ENCODE peak calls at places on chromosomes 12 and 14, in five cellular contexts. K is GM20000, R is cardiac muscle cell, H is progenitor cell of endocrine pancreas, B is choroid plexus epithelial cell. D is an unnamed sample.

GRCh38 chr14:61640834-61641170 is 54.5 kb upstream of the HIF1A start:
- DNase-seq in R (no peak), B (no peak), K (no peak), H (no peak), D (no peak)

GRCh38 chr14:55782166-55782565 is 202.2 kb downstream of the KTN1 start:
- DNase-seq in K (no peak), B (peak), R (peak), H (no peak), D (no peak)

GRCh38 chr14:80164991-80165390 is 46.3 kb downstream of the DIO2 start:
- DNase-seq in H (no peak), B (peak), R (no peak), K (no peak), D (no peak)

GRCh38 chr12:51922146-51922545 is 14.8 kb downstream of the ACVRL1 start:
- DNase-seq in B (no peak), H (no peak), K (no peak), R (no peak), D (no peak)

GRCh38 chr12:130192667-130193345 is 30.5 kb downstream of the FZD10 start:
- DNase-seq in K (no peak), H (no peak), R (no peak), B (no peak), D (no peak)

GRCh38 chr14:68655961-68656360 is 136.9 kb downstream of the ZFP36L1 start:
- DNase-seq in H (no peak), K (no peak), B (no peak), R (no peak), D (no peak)

GRCh38 chr14:80956922-80957321 is 1.5 kb downstream of the TSHR start:
- DNase-seq in R (no peak), B (peak), K (no peak), H (no peak), D (no peak)

GRCh38 chr14:45990252-45990651 is 661.3 kb downstream of the RPL10L start:
- DNase-seq in K (no peak), B (peak), H (no peak), R (no peak), D (no peak)

GRCh38 chr12:57019983-57020719 is 3.8 kb upstream of the TAC3 start:
- DNase-seq in R (no peak), B (no peak), K (no peak), H (no peak), D (no peak)

GRCh38 chr14:71355324-71356201 is 448.3 kb downstream of the PCNX1 start:
- DNase-seq in B (peak), H (no peak), K (peak), R (peak), D (no peak)

GRCh38 chr12:2561367-2561766 is 233.4 kb upstream of the FKBP4 start:
- DNase-seq in K (no peak), B (no peak), R (peak), H (no peak), D (no peak)

GRCh38 chr12:2553388-2554126 is 241.2 kb upstream of the FKBP4 start:
- DNase-seq in R (peak), H (no peak), B (no peak), K (no peak), D (no peak)

GRCh38 chr12:2559931-2560715 is 234.6 kb upstream of the FKBP4 start:
- DNase-seq in H (no peak), K (no peak), R (no peak), B (no peak), D (no peak)

GRCh38 chr12:2555487-2556082 is 239.2 kb upstream of the FKBP4 start:
- DNase-seq in K (no peak), H (no peak), B (no peak), R (no peak), D (no peak)

GRCh38 chr12:2557589-2557988 is 237.2 kb upstream of the FKBP4 start:
- DNase-seq in B (no peak), R (no peak), K (no peak), H (no peak), D (no peak)
- TF ChIP-seq CTCF in B (no peak), R (no peak), K (no peak), H (no peak), D (no peak)

GRCh38 chr14:41229824-41230223 is 376.9 kb upstream of the LRFN5 start:
- DNase-seq in B (no peak), K (no peak), H (no peak), R (no peak), D (no peak)
- TF ChIP-seq CTCF in B (no peak), K (no peak), H (no peak), R (no peak), D (no peak)

DNA sequence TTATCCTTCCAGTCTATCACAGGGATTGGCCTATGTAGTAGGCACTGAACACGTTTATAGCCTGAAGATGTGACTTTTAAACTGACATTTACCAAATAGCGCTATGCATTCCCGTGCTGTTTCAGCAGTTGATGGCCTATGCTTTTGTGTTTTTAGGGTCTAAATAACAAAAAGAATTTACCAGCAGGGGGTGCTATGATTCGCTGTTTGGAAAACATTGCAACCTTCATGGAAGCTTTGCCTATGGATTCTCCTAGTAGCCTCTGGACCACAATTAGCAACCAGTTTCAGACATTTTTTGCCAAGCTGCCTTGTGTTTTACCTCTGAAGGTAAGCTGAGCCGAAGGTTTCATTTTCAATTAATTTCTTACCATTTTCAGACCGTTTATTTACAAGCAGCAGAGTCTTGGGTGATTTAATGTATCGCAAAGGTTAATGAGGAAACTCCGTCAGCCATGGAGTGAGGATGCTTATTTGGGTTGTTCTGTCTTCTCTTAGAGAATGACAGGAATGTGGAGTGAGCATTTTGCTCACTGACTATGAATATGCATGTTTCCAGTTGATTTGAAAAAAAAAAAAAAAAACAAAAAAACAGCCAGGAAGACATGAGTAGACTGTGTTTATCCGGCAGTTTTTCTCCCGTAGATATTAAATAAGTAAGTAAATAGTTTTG is 133.1 kb downstream of the PRIMA1 start:
- DNase-seq in H (peak), R (peak), K (peak), B (peak), D (no peak)
- TF ChIP-seq CTCF in H (peak), R (peak), K (peak), B (peak), D (peak)

GRCh38 chr12:14618990-14619389 is 51.3 kb upstream of the PLBD1 start:
- DNase-seq in H (no peak), B (peak), K (no peak), R (peak), D (no peak)
- TF ChIP-seq CTCF in H (peak), B (peak), K (no peak), R (peak), D (no peak)

GRCh38 chr12:107917912-107918800 is 143.7 kb downstream of the ASCL4 start:
- DNase-seq in B (peak), K (peak), H (no peak), R (peak), D (no peak)
- TF ChIP-seq CTCF in B (peak), K (peak), H (peak), R (peak), D (peak)

GRCh38 chr12:124831590-124831989 is 32.1 kb downstream of the SCARB1 start:
- DNase-seq in B (no peak), R (no peak), K (no peak), H (no peak), D (no peak)

GRCh38 chr12:124835652-124836410 is 27.8 kb downstream of the SCARB1 start:
- DNase-seq in R (no peak), H (no peak), K (no peak), B (no peak), D (no peak)

GRCh38 chr12:124834822-124835221 is 28.8 kb downstream of the SCARB1 start:
- DNase-seq in H (no peak), K (no peak), R (no peak), B (no peak), D (no peak)

GRCh38 chr12:124832856-124833255 is 30.8 kb downstream of the SCARB1 start:
- DNase-seq in R (no peak), K (no peak), B (no peak), H (no peak), D (no peak)

DNA sequence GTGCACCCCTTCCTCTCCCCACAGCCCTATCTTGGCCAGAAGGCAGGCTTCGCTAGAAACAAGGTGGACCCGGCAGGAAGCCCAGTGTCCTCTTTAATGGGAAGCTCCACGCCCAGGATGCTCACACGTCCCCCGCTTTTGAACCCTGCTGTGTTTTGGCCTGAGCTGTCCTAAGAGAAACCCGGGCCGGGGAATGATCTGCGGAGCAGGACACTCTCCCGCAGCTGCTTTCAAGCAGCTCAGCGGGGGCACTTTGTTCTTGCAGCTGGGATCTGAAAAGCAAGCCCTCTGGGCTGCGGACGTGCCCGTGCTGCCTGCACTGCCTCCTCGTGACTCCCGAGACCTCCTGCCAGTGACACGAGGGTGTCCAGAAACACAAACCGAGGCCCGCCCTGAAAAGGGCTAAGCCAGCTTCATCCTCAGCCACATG is 30.0 kb downstream of the SCARB1 start:
- DNase-seq in B (peak), K (no peak), R (peak), H (no peak), D (peak)
- TF ChIP-seq CTCF in B (no peak), K (no peak), R (no peak), H (no peak), D (no peak)

GRCh38 chr14:99538275-99538674 is 57.1 kb downstream of the CCNK start:
- DNase-seq in K (no peak), R (peak), H (no peak), B (no peak), D (no peak)
- TF ChIP-seq CTCF in K (no peak), R (peak), H (peak), B (peak), D (peak)

GRCh38 chr14:103136076-103136340 is 12.7 kb downstream of the TNFAIP2 start:
- DNase-seq in R (no peak), H (no peak), B (no peak), K (no peak), D (no peak)

GRCh38 chr14:103134919-103135318 is 11.7 kb downstream of the TNFAIP2 start:
- DNase-seq in H (no peak), R (no peak), B (no peak), K (no peak), D (no peak)

GRCh38 chr14:103137721-103138482 is 14.6 kb downstream of the TNFAIP2 start:
- DNase-seq in B (no peak), R (no peak), H (no peak), K (no peak), D (no peak)

GRCh38 chr14:103135333-103136075 is 12.2 kb downstream of the TNFAIP2 start:
- DNase-seq in B (no peak), H (no peak), R (no peak), K (no peak), D (no peak)

DNA sequence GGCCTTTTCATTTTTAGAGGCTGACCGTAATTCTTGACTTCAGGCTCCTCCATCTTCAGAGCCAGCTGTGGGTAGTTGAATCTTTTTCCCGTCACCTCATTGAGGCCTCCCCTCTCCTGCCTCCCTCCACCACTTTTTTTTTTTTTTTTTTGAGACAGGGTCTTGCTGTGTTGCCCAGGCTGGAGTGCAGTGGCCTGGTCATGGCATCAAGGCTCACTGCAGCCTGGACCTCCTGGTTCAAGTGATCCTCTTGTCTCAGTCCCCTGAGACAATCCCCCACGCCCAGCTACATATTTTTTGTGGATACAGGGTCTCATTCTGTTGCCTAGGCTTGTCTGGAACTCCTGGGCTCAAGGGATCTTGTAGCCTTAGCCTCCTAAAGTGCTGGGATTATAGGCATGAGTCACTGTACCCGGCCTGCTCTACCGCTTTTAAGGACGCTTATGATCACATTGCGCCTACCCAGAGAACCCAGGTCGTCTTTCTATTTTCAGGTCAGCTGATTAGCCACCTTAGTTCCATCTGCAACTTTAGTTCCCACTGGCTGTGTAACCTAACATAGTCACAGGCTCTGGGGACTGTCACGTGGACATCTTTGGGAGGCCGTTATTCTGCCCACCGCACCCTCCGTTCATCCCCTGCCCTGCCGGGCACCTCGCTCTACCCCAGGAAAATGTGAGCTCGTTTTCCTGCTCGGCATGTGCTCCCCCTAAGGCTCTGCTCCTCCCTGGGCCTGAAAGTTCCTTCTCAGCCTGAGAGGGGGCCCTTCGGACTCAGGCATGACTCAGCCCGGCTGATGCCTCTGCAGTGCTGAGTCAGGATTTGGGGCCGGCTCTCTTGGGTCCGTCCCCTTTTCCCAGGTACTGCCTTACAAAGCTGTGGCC is 13.4 kb downstream of the TNFAIP2 start:
- DNase-seq in K (no peak), R (peak), H (no peak), B (peak), D (no peak)
- TF ChIP-seq CTCF in K (no peak), R (no peak), H (no peak), B (peak), D (no peak)